ENCODE peak calls at places on chromosomes 2 and 18, in five cellular contexts. Q is A172, G is hypothalamus, M is progenitor cell of endocrine pancreas, X is IMR-90. R is an unnamed sample.
A peak's percentile ranks its signal among the peaks of the same experiment; 100 is the strongest.

GRCh38 chr2:10369269-10370255 is 66.9 kb downstream of the HPCAL1 start:
- DNase-seq in M (no peak), X (no peak), G (no peak), Q (no peak), R (no peak)

GRCh38 chr2:144421606-144422510 is 98.1 kb downstream of the ZEB2 start:
- DNase-seq in M (no peak), Q (no peak), X (no peak), G (no peak), R (no peak)

GRCh38 chr2:191488135-191488534 is 189.8 kb upstream of the NABP1 start:
- DNase-seq in Q (peak; percentile 59), M (no peak), G (no peak), X (no peak), R (no peak)

GRCh38 chr18:51461956-51462355 is 264.5 kb upstream of the MEX3C start:
- DNase-seq in Q (no peak), M (no peak), X (no peak), G (no peak), R (no peak)

GRCh38 chr2:167135691-167136090 is 247.4 kb downstream of the XIRP2 start:
- DNase-seq in Q (no peak), M (no peak), X (peak; percentile 55), G (no peak), R (no peak)

GRCh38 chr2:134772493-134773169 is 53.8 kb upstream of the TMEM163 start:
- DNase-seq in Q (no peak), M (no peak), X (no peak), G (no peak), R (no peak)

GRCh38 chr2:156338578-156338977 is 6.1 kb upstream of the NR4A2 start:
- DNase-seq in Q (no peak), X (no peak), M (no peak), G (no peak), R (no peak)

GRCh38 chr2:44668336-44668735 is 273.2 kb upstream of the SIX3 start:
- DNase-seq in Q (no peak), G (no peak), M (no peak), X (no peak), R (no peak)

GRCh38 chr18:36281941-36282340 is 15.6 kb upstream of the FHOD3 start:
- DNase-seq in G (no peak), Q (no peak), M (no peak), X (no peak), R (no peak)

GRCh38 chr2:128786800-128787478 is 468.3 kb upstream of the HS6ST1 start:
- DNase-seq in M (no peak), Q (no peak), X (peak; percentile 1), G (no peak), R (no peak)

GRCh38 chr2:240462073-240462703 is 26.7 kb downstream of the GPC1 start:
- DNase-seq in X (no peak), G (no peak), M (no peak), Q (no peak), R (no peak)

GRCh38 chr2:71792926-71793761 is 339.8 kb downstream of the DYSF start:
- DNase-seq in G (no peak), Q (peak; percentile 63), X (peak; percentile 38), M (no peak), R (no peak)

GRCh38 chr18:77622009-77622692 is 372.5 kb downstream of the GALR1 start:
- DNase-seq in Q (peak; percentile 9), M (no peak), X (no peak), G (no peak), R (no peak)